ENCODE peak calls at places on chromosomes 2 and 18, in ten cellular contexts. One of them, this sample, is unnamed.

GRCh38 chr2:190213441-190214335 is 105.9 kb downstream of the HIBCH start:
- DNase-seq in GM12878: no peak
- DNase-seq in transverse colon: no peak
- DNase-seq in fibroblast of pulmonary artery: no peak
- DNase-seq in adrenal gland: peak
- DNase-seq in A549: no peak
- DNase-seq in choroid plexus epithelial cell: no peak
- DNase-seq in pancreas: no peak
- DNase-seq in heart right ventricle: peak
- DNase-seq in body of pancreas: no peak
- DNase-seq in this sample: no peak

GRCh38 chr18:48074929-48075706 is 144.7 kb upstream of the SMAD2 start:
- DNase-seq in GM12878: no peak
- DNase-seq in transverse colon: no peak
- DNase-seq in fibroblast of pulmonary artery: no peak
- DNase-seq in adrenal gland: peak
- DNase-seq in A549: no peak
- DNase-seq in choroid plexus epithelial cell: no peak
- DNase-seq in pancreas: no peak
- DNase-seq in heart right ventricle: no peak
- DNase-seq in body of pancreas: no peak
- DNase-seq in this sample: no peak

GRCh38 chr2:73896362-73897239 is 3.8 kb downstream of the ACTG2 start:
- DNase-seq in GM12878: peak
- DNase-seq in transverse colon: no peak
- DNase-seq in fibroblast of pulmonary artery: peak
- DNase-seq in adrenal gland: no peak
- DNase-seq in A549: no peak
- DNase-seq in choroid plexus epithelial cell: peak
- DNase-seq in pancreas: no peak
- DNase-seq in heart right ventricle: no peak
- DNase-seq in body of pancreas: peak
- DNase-seq in this sample: no peak

GRCh38 chr2:73832905-73833304 is 4.1 kb downstream of the STAMBP start:
- DNase-seq in GM12878: no peak
- DNase-seq in transverse colon: no peak
- DNase-seq in fibroblast of pulmonary artery: peak
- DNase-seq in adrenal gland: no peak
- DNase-seq in A549: no peak
- DNase-seq in choroid plexus epithelial cell: peak
- DNase-seq in pancreas: no peak
- DNase-seq in heart right ventricle: no peak
- DNase-seq in body of pancreas: no peak
- DNase-seq in this sample: no peak

GRCh38 chr2:184562532-184562931 is 35.8 kb upstream of the ZNF804A start:
- DNase-seq in GM12878: no peak
- DNase-seq in transverse colon: no peak
- DNase-seq in fibroblast of pulmonary artery: peak
- DNase-seq in adrenal gland: peak
- DNase-seq in A549: no peak
- DNase-seq in choroid plexus epithelial cell: peak
- DNase-seq in pancreas: no peak
- DNase-seq in heart right ventricle: no peak
- DNase-seq in body of pancreas: peak
- DNase-seq in this sample: no peak

GRCh38 chr2:150137338-150137737 is 350.1 kb downstream of the RND3 start:
- DNase-seq in GM12878: no peak
- DNase-seq in transverse colon: no peak
- DNase-seq in fibroblast of pulmonary artery: no peak
- DNase-seq in adrenal gland: no peak
- DNase-seq in A549: no peak
- DNase-seq in choroid plexus epithelial cell: no peak
- DNase-seq in pancreas: no peak
- DNase-seq in heart right ventricle: no peak
- DNase-seq in body of pancreas: no peak
- DNase-seq in this sample: no peak

GRCh38 chr18:51029378-51029693 is 677 bp upstream of the SMAD4 start:
- DNase-seq in GM12878: no peak
- DNase-seq in transverse colon: no peak
- DNase-seq in fibroblast of pulmonary artery: no peak
- DNase-seq in adrenal gland: no peak
- DNase-seq in A549: no peak
- DNase-seq in choroid plexus epithelial cell: no peak
- DNase-seq in pancreas: no peak
- DNase-seq in heart right ventricle: no peak
- DNase-seq in body of pancreas: no peak
- DNase-seq in this sample: peak

GRCh38 chr2:231679906-231680283 is 28.4 kb upstream of the PTMA start:
- DNase-seq in GM12878: no peak
- DNase-seq in transverse colon: no peak
- DNase-seq in fibroblast of pulmonary artery: no peak
- DNase-seq in adrenal gland: no peak
- DNase-seq in A549: no peak
- DNase-seq in choroid plexus epithelial cell: no peak
- DNase-seq in pancreas: no peak
- DNase-seq in heart right ventricle: no peak
- DNase-seq in body of pancreas: no peak
- DNase-seq in this sample: no peak

GRCh38 chr2:70344195-70344594 is 42.3 kb upstream of the FAM136A start:
- DNase-seq in GM12878: no peak
- DNase-seq in transverse colon: no peak
- DNase-seq in fibroblast of pulmonary artery: no peak
- DNase-seq in adrenal gland: no peak
- DNase-seq in A549: no peak
- DNase-seq in choroid plexus epithelial cell: no peak
- DNase-seq in pancreas: no peak
- DNase-seq in heart right ventricle: no peak
- DNase-seq in body of pancreas: no peak
- DNase-seq in this sample: no peak

GRCh38 chr2:69159988-69160387 is 147.0 kb downstream of the ANTXR1 start:
- DNase-seq in GM12878: no peak
- DNase-seq in transverse colon: peak
- DNase-seq in fibroblast of pulmonary artery: no peak
- DNase-seq in adrenal gland: peak
- DNase-seq in A549: no peak
- DNase-seq in choroid plexus epithelial cell: no peak
- DNase-seq in pancreas: no peak
- DNase-seq in heart right ventricle: no peak
- DNase-seq in body of pancreas: peak
- DNase-seq in this sample: no peak

GRCh38 chr18:62420513-62421209 is 95.6 kb downstream of the TNFRSF11A start:
- DNase-seq in GM12878: peak
- DNase-seq in transverse colon: peak
- DNase-seq in fibroblast of pulmonary artery: peak
- DNase-seq in adrenal gland: no peak
- DNase-seq in A549: peak
- DNase-seq in choroid plexus epithelial cell: peak
- DNase-seq in pancreas: no peak
- DNase-seq in heart right ventricle: no peak
- DNase-seq in body of pancreas: peak
- DNase-seq in this sample: no peak

GRCh38 chr2:207394812-207395534 is 134.8 kb upstream of the CREB1 start:
- DNase-seq in GM12878: no peak
- DNase-seq in transverse colon: no peak
- DNase-seq in fibroblast of pulmonary artery: peak
- DNase-seq in adrenal gland: peak
- DNase-seq in A549: peak
- DNase-seq in choroid plexus epithelial cell: peak
- DNase-seq in pancreas: no peak
- DNase-seq in heart right ventricle: no peak
- DNase-seq in body of pancreas: no peak
- DNase-seq in this sample: no peak

GRCh38 chr18:78717766-78718150 is 261.9 kb upstream of the SALL3 start:
- DNase-seq in GM12878: no peak
- DNase-seq in transverse colon: no peak
- DNase-seq in fibroblast of pulmonary artery: no peak
- DNase-seq in adrenal gland: no peak
- DNase-seq in A549: no peak
- DNase-seq in choroid plexus epithelial cell: no peak
- DNase-seq in pancreas: no peak
- DNase-seq in heart right ventricle: no peak
- DNase-seq in body of pancreas: no peak
- DNase-seq in this sample: no peak

GRCh38 chr2:64975232-64975791 is 13.9 kb upstream of the SLC1A4 start:
- DNase-seq in GM12878: no peak
- DNase-seq in transverse colon: no peak
- DNase-seq in fibroblast of pulmonary artery: peak
- DNase-seq in adrenal gland: peak
- DNase-seq in A549: peak
- DNase-seq in choroid plexus epithelial cell: peak
- DNase-seq in pancreas: no peak
- DNase-seq in heart right ventricle: peak
- DNase-seq in body of pancreas: peak
- DNase-seq in this sample: peak

GRCh38 chr2:172105715-172106124 is 3.0 kb upstream of the DLX2 start:
- DNase-seq in GM12878: no peak
- DNase-seq in transverse colon: no peak
- DNase-seq in fibroblast of pulmonary artery: no peak
- DNase-seq in adrenal gland: no peak
- DNase-seq in A549: no peak
- DNase-seq in choroid plexus epithelial cell: no peak
- DNase-seq in pancreas: no peak
- DNase-seq in heart right ventricle: no peak
- DNase-seq in body of pancreas: no peak
- DNase-seq in this sample: no peak
- H3K4me3 ChIP-seq in GM12878: peak
- H3K4me3 ChIP-seq in transverse colon: no peak
- H3K4me3 ChIP-seq in fibroblast of pulmonary artery: peak
- H3K4me3 ChIP-seq in adrenal gland: no peak
- H3K4me3 ChIP-seq in A549: peak
- H3K4me3 ChIP-seq in choroid plexus epithelial cell: peak
- H3K4me3 ChIP-seq in pancreas: no peak
- H3K4me3 ChIP-seq in heart right ventricle: no peak
- H3K4me3 ChIP-seq in body of pancreas: no peak
- H3K4me3 ChIP-seq in this sample: peak

DNA sequence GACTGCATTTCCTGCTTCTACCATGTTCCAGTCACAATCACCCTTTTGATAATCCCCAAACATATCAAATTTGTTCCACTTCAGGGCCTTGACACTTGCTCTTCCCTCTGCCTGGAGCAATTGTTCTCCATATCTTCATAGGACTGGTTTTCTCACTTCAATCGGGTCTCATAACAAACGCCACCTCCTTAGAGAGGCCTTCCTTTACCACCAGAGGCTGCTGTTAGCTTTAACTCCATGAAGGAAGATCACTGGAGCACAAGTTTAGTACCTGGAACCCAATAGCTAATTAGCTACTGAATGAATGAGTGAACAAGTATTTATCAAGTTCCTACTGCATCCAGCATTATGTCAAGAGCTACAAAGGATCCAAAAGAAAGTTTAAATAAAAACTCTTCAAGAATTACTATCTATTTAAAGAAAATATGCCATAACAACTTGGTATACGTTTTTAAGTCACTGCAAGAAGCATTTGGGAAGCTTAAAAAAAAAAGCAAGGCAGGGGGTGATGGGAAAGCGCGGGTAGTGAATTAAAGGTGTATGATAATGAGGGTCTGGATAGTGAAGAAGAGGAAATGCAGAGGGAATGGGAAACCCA is 58.8 kb downstream of the BAZ2B start:
- DNase-seq in GM12878: peak
- DNase-seq in transverse colon: no peak
- DNase-seq in fibroblast of pulmonary artery: no peak
- DNase-seq in adrenal gland: no peak
- DNase-seq in A549: no peak
- DNase-seq in choroid plexus epithelial cell: peak
- DNase-seq in pancreas: no peak
- DNase-seq in heart right ventricle: no peak
- DNase-seq in body of pancreas: peak
- DNase-seq in this sample: no peak
- TF ChIP-seq CTCF in GM12878: peak
- TF ChIP-seq CTCF in transverse colon: peak
- TF ChIP-seq CTCF in fibroblast of pulmonary artery: peak
- TF ChIP-seq CTCF in adrenal gland: no peak
- TF ChIP-seq CTCF in A549: peak
- TF ChIP-seq CTCF in choroid plexus epithelial cell: peak
- TF ChIP-seq CTCF in pancreas: no peak
- TF ChIP-seq CTCF in heart right ventricle: peak
- TF ChIP-seq CTCF in body of pancreas: peak
- TF ChIP-seq CTCF in this sample: no peak

DNA sequence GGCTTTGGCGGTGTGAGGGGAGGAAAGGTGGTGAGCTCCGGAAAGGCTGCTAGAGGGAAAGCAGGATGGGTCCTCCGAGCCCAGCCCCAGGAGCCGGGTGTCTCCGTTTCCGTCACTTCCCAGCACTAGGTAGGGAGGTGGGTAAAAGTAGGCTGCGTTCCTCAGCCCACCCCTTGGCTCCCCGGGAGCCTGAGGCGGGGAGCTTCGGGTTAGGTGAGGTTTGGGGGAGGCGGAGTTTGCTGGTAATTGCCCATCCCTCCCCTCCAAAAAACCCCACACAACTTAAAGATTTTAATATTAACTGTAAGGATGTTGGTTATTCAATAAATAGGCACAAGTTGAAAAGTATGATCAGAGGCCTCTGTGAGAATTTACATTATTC is 552 bp upstream of the ATF2 start:
- DNase-seq in GM12878: no peak
- DNase-seq in transverse colon: no peak
- DNase-seq in fibroblast of pulmonary artery: no peak
- DNase-seq in adrenal gland: no peak
- DNase-seq in A549: no peak
- DNase-seq in choroid plexus epithelial cell: no peak
- DNase-seq in pancreas: no peak
- DNase-seq in heart right ventricle: no peak
- DNase-seq in body of pancreas: no peak
- DNase-seq in this sample: no peak
- H3K4me3 ChIP-seq in GM12878: peak
- H3K4me3 ChIP-seq in transverse colon: peak
- H3K4me3 ChIP-seq in fibroblast of pulmonary artery: peak
- H3K4me3 ChIP-seq in adrenal gland: no peak
- H3K4me3 ChIP-seq in A549: peak
- H3K4me3 ChIP-seq in choroid plexus epithelial cell: peak
- H3K4me3 ChIP-seq in pancreas: peak
- H3K4me3 ChIP-seq in heart right ventricle: peak
- H3K4me3 ChIP-seq in body of pancreas: peak
- H3K4me3 ChIP-seq in this sample: peak

DNA sequence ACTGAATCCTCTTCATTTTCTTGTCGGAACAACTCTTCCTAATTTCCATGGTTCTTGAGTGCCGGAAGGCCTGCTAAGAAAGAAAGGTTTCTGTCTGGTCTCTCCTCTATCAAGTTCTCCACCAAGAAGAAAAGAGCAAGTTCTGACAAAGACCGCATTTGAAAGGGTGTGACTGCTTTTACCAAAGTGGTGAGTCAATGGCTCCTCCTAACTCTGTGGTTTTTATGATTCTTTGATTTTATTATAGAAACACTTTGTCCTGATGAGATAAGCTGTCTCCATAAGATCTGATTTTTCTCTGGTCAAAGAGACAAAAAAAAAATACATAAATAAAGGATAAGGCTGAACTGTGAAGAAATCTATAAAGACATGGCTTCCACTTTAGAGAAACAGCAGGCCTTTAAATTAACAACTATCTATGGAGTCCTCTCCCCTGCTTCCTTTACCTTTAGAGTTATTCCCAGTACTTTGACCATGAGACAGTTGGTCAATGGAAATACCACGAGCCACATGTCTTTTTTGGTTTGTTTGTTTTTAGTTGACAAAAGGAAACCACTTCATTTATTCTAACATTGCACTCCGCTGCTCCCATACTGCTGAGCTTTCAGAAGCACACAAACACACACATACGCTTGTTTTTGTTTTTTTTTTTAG is 67.7 kb downstream of the REL start:
- DNase-seq in GM12878: no peak
- DNase-seq in transverse colon: no peak
- DNase-seq in fibroblast of pulmonary artery: peak
- DNase-seq in adrenal gland: no peak
- DNase-seq in A549: no peak
- DNase-seq in choroid plexus epithelial cell: peak
- DNase-seq in pancreas: no peak
- DNase-seq in heart right ventricle: no peak
- DNase-seq in body of pancreas: no peak
- DNase-seq in this sample: no peak
- TF ChIP-seq CTCF in GM12878: no peak
- TF ChIP-seq CTCF in transverse colon: no peak
- TF ChIP-seq CTCF in fibroblast of pulmonary artery: no peak
- TF ChIP-seq CTCF in adrenal gland: no peak
- TF ChIP-seq CTCF in A549: no peak
- TF ChIP-seq CTCF in choroid plexus epithelial cell: no peak
- TF ChIP-seq CTCF in pancreas: no peak
- TF ChIP-seq CTCF in heart right ventricle: no peak
- TF ChIP-seq CTCF in body of pancreas: no peak
- TF ChIP-seq CTCF in this sample: no peak

This sample was measured in testis.